ENCODE peak calls at places on chromosomes 13 and 19, in ten cellular contexts. D is A549, H is uterus, L is HCT116, N is Peyer's patch, A is K562, X is right lobe of liver, M is tibial nerve, P is heart left ventricle, T is IMR-90. Q is an unnamed sample.

GRCh38 chr19:46068345-46069258 is 27.8 kb upstream of the IGFL4 start:
- DNase-seq in L (peak; percentile 89), X (no peak), P (no peak), A (no peak), T (peak; percentile 82), D (peak; percentile 72), H (no peak), M (no peak), N (no peak), Q (no peak)

GRCh38 chr13:40764587-40765403 is 6.2 kb downstream of the MRPS31 start:
- DNase-seq in H (no peak), T (no peak), P (no peak), A (no peak), X (peak; percentile 71), D (no peak), L (no peak), M (no peak), N (no peak), Q (peak; percentile 49)

GRCh38 chr19:4577020-4577782 is 17.7 kb upstream of the SEMA6B start:
- DNase-seq in M (no peak), P (no peak), H (no peak), L (no peak), T (no peak), D (peak; percentile 69), X (no peak), A (peak; percentile 66), N (no peak), Q (no peak)

GRCh38 chr13:107586216-107586615 is 629.1 kb downstream of the LIG4 start:
- DNase-seq in N (no peak), T (peak; percentile 89), M (no peak), D (no peak), X (no peak), A (no peak), H (no peak), L (no peak), P (no peak), Q (no peak)

GRCh38 chr13:86725105-86725504 is 925.9 kb upstream of the SLITRK6 start:
- DNase-seq in T (no peak), N (no peak), A (no peak), P (no peak), M (no peak), D (no peak), H (no peak), L (no peak), X (no peak), Q (no peak)

GRCh38 chr13:46660408-46660807 is 107.4 kb downstream of the LRCH1 start:
- DNase-seq in H (no peak), A (no peak), T (no peak), N (no peak), D (no peak), P (no peak), X (no peak), L (no peak), M (no peak), Q (no peak)

GRCh38 chr19:18617562-18617961 is 4.9 kb downstream of the TMEM59L start:
- DNase-seq in M (no peak), T (no peak), P (no peak), N (no peak), X (no peak), D (no peak), L (no peak), H (no peak), A (no peak), Q (no peak)

GRCh38 chr19:6125571-6125989 is 9.9 kb upstream of the ACSBG2 start:
- DNase-seq in A (peak; percentile 70), X (peak; percentile 62), M (peak; percentile 41), P (no peak), N (peak; percentile 42), D (peak; percentile 83), L (peak; percentile 88), H (peak; percentile 61), T (peak; percentile 77), Q (peak; percentile 69)

GRCh38 chr19:40689339-40690049 is 957 bp downstream of the NUMBL start:
- DNase-seq in X (no peak), T (no peak), H (no peak), L (no peak), D (no peak), M (no peak), A (peak; percentile 53), N (peak; percentile 58), P (peak; percentile 59), Q (no peak)

GRCh38 chr13:113743366-113744195 is 15.4 kb upstream of the TMEM255B start:
- DNase-seq in L (no peak), H (no peak), M (no peak), P (peak; percentile 40), N (no peak), D (no peak), X (peak; percentile 46), A (no peak), T (no peak), Q (no peak)

GRCh38 chr19:12784871-12785430 is 6.3 kb upstream of the JUNB start:
- DNase-seq in X (no peak), H (no peak), A (no peak), M (no peak), D (peak; percentile 37), T (peak; percentile 26), P (no peak), L (no peak), N (no peak), Q (no peak)

DNA sequence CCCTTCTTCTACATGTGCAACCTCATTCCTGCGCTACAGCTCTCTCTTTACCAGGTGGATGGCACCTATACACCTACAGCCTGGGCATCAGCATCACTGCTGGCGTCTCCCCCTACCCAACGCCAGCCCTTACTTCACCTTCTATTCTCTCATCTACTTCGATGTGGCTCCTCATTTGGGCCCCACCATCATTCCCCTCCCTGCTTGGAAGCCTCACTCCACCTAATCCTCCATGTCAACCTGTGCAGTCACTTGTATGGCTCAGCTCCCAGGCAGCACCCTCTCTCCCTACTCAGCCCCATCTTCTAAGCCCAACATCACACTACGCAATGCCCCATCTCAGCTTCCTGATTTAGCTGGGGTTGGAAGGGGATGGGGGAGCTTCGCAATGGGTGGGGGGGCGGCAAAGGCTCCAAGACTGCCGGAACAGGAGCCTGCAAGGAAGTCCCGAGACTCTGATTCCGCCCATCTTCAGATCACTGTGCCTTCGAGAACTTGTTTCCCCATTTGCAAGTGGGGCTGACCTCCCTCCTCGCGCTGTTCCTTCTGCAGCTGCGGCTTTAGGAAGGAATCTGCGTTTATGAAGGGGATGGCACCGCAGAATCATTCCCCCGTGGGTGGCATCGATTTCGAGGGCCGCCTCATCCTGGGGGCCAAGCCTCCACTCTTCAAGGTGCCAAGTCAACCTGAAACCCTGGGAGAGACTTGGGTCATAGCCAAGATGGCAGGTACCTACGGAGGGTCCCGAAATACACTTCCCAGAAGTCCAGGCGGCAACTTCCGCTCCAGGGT is 913 bp downstream of the MZF1 start:
- DNase-seq in P (peak; percentile 28), L (no peak), T (no peak), M (no peak), X (no peak), A (no peak), H (peak; percentile 23), N (no peak), D (no peak), Q (no peak)
- H3K27ac ChIP-seq in P (peak overlapping the region; percentile 99), L (peak overlapping the region; percentile 91), T (peak overlapping the region; percentile 2), M (peak overlapping the region; percentile 99), X (peak overlapping the region; percentile 96), A (peak overlapping the region; percentile 99), H (peak overlapping the region; percentile 99), N (peak overlapping the region; percentile 96), D (peak overlapping the region; percentile 91), Q (peak overlapping the region; percentile 99)

DNA sequence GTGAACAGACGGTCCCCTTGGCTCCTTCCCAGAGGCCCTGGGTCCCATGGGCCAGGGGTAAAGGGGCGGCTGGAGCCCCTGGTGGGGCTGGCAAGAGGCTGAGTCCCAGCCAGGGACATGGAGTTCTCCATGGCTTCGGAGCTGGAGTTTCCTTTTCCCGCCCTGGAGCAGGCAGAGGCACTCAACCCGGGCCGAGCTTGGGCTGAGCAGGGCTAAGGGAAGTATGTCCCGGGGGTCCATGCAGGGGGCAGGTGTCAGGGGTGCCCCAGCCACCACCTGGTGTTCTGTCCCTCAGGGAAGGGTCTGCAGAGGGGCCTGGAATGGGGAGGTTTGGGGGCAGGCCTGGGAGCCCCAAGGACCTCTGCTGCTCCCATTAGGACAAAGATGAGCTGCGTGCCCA is 54.0 kb upstream of the TPM4 start:
- DNase-seq in X (peak; percentile 29), H (no peak), M (no peak), P (no peak), N (no peak), D (no peak), A (no peak), T (no peak), L (no peak), Q (no peak)
- H3K9me3 ChIP-seq in X (no peaks in the 10 kb centered on the region), H (no peaks in the 10 kb centered on the region), M (no peaks in the 10 kb centered on the region), P (no peaks in the 10 kb centered on the region), N (no peaks in the 10 kb centered on the region), D (no peaks in the 10 kb centered on the region), A (no peaks in the 10 kb centered on the region), T (no peaks in the 10 kb centered on the region), L (no peaks in the 10 kb centered on the region), Q (no peaks in the 10 kb centered on the region)

DNA sequence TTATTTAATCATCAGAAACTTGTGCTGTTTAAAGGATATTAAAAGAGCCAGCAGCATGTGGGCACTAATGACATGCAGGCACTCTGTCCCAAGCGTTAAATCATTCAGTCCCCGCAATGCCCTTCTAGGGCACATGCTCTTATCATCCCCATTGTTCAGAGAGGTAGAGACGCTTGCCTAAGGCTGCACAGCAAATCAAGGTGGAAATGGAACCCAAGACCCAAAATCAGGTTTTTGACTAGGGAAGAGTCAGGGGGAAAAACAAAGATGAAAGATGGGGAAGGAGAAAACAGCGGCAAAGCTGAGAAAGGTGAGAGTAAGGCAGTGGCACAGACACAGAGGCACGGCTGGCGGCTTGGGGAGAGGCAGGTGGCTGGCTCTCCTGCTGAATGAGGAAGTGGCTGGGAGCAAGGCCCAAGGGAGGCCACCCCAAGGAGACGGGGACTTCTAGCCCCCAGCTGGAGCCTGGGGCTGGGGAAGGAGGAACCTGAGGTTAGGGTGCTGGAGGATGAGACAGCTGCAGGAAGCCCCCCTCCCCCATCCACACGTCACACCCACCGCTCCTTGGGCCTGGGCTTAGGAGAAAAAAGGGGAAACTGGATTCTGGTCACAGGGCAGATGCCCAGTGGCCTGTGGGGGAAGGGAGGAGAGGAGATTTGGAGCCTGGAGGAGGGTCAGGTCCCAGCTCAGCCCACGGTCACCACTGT is 1.0 kb upstream of the TYROBP start:
- DNase-seq in A (peak; percentile 61), L (no peak), X (peak; percentile 86), M (peak; percentile 73), N (peak; percentile 88), H (no peak), P (peak; percentile 87), T (no peak), D (no peak), Q (peak; percentile 55)
- TF ChIP-seq POLR2A in A (no peak), L (no peak), X (peak; percentile 41), M (peak; percentile 8), N (no peak), H (no peak), P (no peak), T (no peak), D (no peak), Q (no peak)

GRCh38 chr19:27997069-27997468 is 1215.9 kb downstream of the UQCRFS1 start:
- DNase-seq in T (no peak), N (no peak), A (no peak), D (no peak), H (no peak), L (no peak), P (no peak), X (no peak), M (no peak), Q (no peak)

DNA sequence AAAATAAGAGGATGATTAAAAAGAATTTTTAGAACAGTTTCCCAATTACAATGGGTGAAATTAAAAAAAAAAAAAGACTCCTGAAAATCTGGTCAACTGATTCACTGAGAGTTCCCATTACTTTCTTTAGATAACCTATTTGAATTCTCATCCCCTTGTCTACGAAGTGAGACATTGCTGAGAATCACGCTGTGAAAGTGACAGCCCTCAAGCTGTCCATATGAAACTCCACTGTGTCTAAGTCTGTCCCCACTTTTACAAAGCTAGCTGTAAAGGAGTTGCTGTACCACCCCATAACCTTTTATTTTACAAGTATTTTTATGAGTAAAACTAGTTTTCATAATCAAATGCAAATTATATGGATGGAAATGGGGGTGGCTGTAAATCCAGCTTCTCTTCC is 1219.3 kb downstream of the UQCRFS1 start:
- DNase-seq in A (no peak), M (no peak), X (no peak), T (no peak), L (no peak), P (no peak), N (no peak), D (no peak), H (no peak), Q (no peak)
- H3K27ac ChIP-seq in A (no peak overlapping the region), M (no peak overlapping the region), X (no peak overlapping the region), T (no peak overlapping the region), L (no peak overlapping the region), P (no peak overlapping the region), N (no peak overlapping the region), D (no peak overlapping the region), H (no peak overlapping the region), Q (no peak overlapping the region)

Q was measured in stomach.